ENCODE peak calls at places on chromosomes 16 and 17, in nine cellular contexts. A is small intestine, F is psoas muscle, P is pancreas, L is Karpas-422, R is breast epithelium, I is GM23248, H is MM.1S, W is suprapubic skin. O is an unnamed sample. For H3K27me3 and H3K4me1, the result is how much of the 10 kb centered on the place peaks cover.

GRCh38 chr17:32498362-32498761 is 11.6 kb downstream of the CDK5R1 start:
- DNase-seq in A (no peak), F (no peak), P (no peak), L (no peak), R (no peak), I (no peak), H (no peak), W (no peak), O (peak)

GRCh38 chr16:15907863-15908478 is 19.6 kb upstream of the CEP20 start:
- DNase-seq in A (peak), F (no peak), P (no peak), L (peak), R (no peak), I (peak), H (peak), W (no peak), O (no peak)

GRCh38 chr16:47667956-47668355 is 206.8 kb downstream of the PHKB start:
- DNase-seq in A (no peak), F (no peak), P (no peak), L (no peak), R (no peak), I (no peak), H (no peak), W (no peak), O (no peak)

GRCh38 chr16:67884-68789 is 4.3 kb downstream of the RHBDF1 start:
- DNase-seq in A (no peak), F (peak), P (no peak), L (no peak), R (no peak), I (peak), H (no peak), W (no peak), O (no peak)

GRCh38 chr17:70074991-70075390 is at the start of gene KCNJ16:
- DNase-seq in A (peak), F (no peak), P (peak), L (no peak), R (no peak), I (no peak), H (no peak), W (no peak), O (no peak)

GRCh38 chr17:4950075-4950756 is 703 bp upstream of the ENO3 start:
- DNase-seq in A (peak), F (peak), P (peak), L (peak), R (no peak), I (peak), H (peak), W (peak), O (peak)

GRCh38 chr17:19760781-19761180 is 12.7 kb upstream of the ALDH3A1 start:
- DNase-seq in A (no peak), F (no peak), P (no peak), L (no peak), R (no peak), I (no peak), H (no peak), W (peak), O (no peak)

GRCh38 chr17:9138161-9138717 is 116.9 kb downstream of the NTN1 start:
- DNase-seq in A (no peak), F (no peak), P (no peak), L (no peak), R (no peak), I (no peak), H (no peak), W (no peak), O (no peak)

GRCh38 chr16:4691666-4692412 is 1.5 kb upstream of the NUDT16L1 start:
- DNase-seq in A (no peak), F (no peak), P (no peak), L (no peak), R (no peak), I (no peak), H (no peak), W (peak), O (peak)

GRCh38 chr17:72176902-72177660 is 56.3 kb downstream of the SOX9 start:
- DNase-seq in A (peak), F (no peak), P (no peak), L (no peak), R (no peak), I (peak), H (no peak), W (no peak), O (no peak)

GRCh38 chr17:7043544-7044268 is at the start of gene SLC16A11:
- DNase-seq in A (no peak), F (peak), P (no peak), L (no peak), R (no peak), I (peak), H (peak), W (no peak), O (peak)

GRCh38 chr17:17710728-17711541 is 29.7 kb downstream of the RAI1 start:
- DNase-seq in A (peak), F (no peak), P (peak), L (no peak), R (peak), I (peak), H (no peak), W (no peak), O (peak)

GRCh38 chr17:28416703-28417311 is 10.8 kb upstream of the SLC46A1 start:
- DNase-seq in A (peak), F (no peak), P (peak), L (peak), R (no peak), I (peak), H (peak), W (no peak), O (no peak)

GRCh38 chr16:87469186-87469585 is 23.6 kb downstream of the ZCCHC14 start:
- DNase-seq in A (no peak), F (no peak), P (no peak), L (no peak), R (no peak), I (no peak), H (no peak), W (no peak), O (no peak)

GRCh38 chr16:86854058-86854621 is 275.8 kb downstream of the FOXL1 start:
- DNase-seq in A (no peak), F (no peak), P (no peak), L (no peak), R (no peak), I (peak), H (no peak), W (no peak), O (no peak)

GRCh38 chr17:4074831-4075495 is 67.9 kb downstream of the ZZEF1 start:
- DNase-seq in A (peak), F (no peak), P (peak), L (peak), R (no peak), I (peak), H (peak), W (no peak), O (no peak)

GRCh38 chr16:1788708-1789100 is 4.8 kb downstream of the IGFALS start:
- DNase-seq in A (no peak), F (peak), P (no peak), L (no peak), R (no peak), I (no peak), H (no peak), W (peak), O (peak)

GRCh38 chr16:27446721-27447120 is 44.7 kb downstream of the IL21R start:
- DNase-seq in A (peak), F (no peak), P (no peak), L (no peak), R (no peak), I (no peak), H (no peak), W (no peak), O (no peak)

GRCh38 chr16:55955439-55955838 is 80.3 kb upstream of the CES5A start:
- DNase-seq in A (no peak), F (no peak), P (no peak), L (no peak), R (no peak), I (no peak), H (no peak), W (no peak), O (no peak)

GRCh38 chr17:7223375-7223774 is 3.6 kb downstream of the ACADVL start:
- DNase-seq in A (no peak), F (no peak), P (peak), L (no peak), R (no peak), I (no peak), H (no peak), W (no peak), O (no peak)

GRCh38 chr16:2967721-2968161 is 1.4 kb upstream of the PAQR4 start:
- DNase-seq in A (no peak), F (no peak), P (peak), L (no peak), R (no peak), I (no peak), H (no peak), W (no peak), O (no peak)

GRCh38 chr16:13994239-13995106 is 74.5 kb downstream of the ERCC4 start:
- DNase-seq in A (no peak), F (no peak), P (no peak), L (no peak), R (no peak), I (no peak), H (no peak), W (no peak), O (no peak)

GRCh38 chr16:84362410-84362809 is 5.9 kb upstream of the ATP2C2 start:
- DNase-seq in A (peak), F (no peak), P (no peak), L (no peak), R (no peak), I (no peak), H (no peak), W (no peak), O (no peak)

GRCh38 chr16:1019234-1019933 is 37.8 kb downstream of the SOX8 start:
- DNase-seq in A (no peak), F (peak), P (peak), L (no peak), R (no peak), I (peak), H (no peak), W (no peak), O (no peak)

GRCh38 chr16:4944333-4945281 is 7.7 kb upstream of the PPL start:
- DNase-seq in A (peak), F (peak), P (peak), L (no peak), R (peak), I (peak), H (no peak), W (peak), O (peak)

GRCh38 chr17:17420035-17420434 is 56.8 kb upstream of the MED9 start:
- DNase-seq in A (no peak), F (peak), P (no peak), L (no peak), R (no peak), I (no peak), H (no peak), W (peak), O (peak)

GRCh38 chr17:27345141-27345904 is 51.4 kb downstream of the WSB1 start:
- DNase-seq in A (no peak), F (no peak), P (peak), L (no peak), R (no peak), I (no peak), H (no peak), W (no peak), O (no peak)

GRCh38 chr16:19520861-19521331 is 1.0 kb downstream of the GDE1 start:
- DNase-seq in A (peak), F (no peak), P (no peak), L (peak), R (no peak), I (peak), H (peak), W (no peak), O (no peak)

GRCh38 chr17:57442914-57443571 is 186.7 kb downstream of the MSI2 start:
- DNase-seq in A (no peak), F (peak), P (no peak), L (peak), R (no peak), I (peak), H (no peak), W (no peak), O (no peak)

DNA sequence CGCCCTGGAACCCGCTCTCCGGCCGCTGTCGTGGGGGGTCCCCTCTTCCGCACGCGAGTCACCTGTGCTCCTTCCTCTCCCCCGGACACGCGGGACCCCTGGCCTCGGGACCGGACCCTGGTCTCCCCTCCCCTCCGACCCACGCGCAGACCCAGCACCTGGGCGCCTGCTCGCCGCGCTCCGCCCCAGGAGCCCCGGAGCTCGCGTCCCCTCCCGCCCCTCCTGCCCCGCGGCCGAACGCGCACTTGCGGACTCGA is 762 bp downstream of the RAB40B start:
- DNase-seq in A (no peak), F (no peak), P (no peak), L (no peak), R (no peak), I (no peak), H (no peak), W (peak), O (no peak)
- H3K27me3 ChIP-seq in A (under half), F (under half), P (under half), L (under half), R (under half), I (under half), H (under half), W (under half), O (under half)

DNA sequence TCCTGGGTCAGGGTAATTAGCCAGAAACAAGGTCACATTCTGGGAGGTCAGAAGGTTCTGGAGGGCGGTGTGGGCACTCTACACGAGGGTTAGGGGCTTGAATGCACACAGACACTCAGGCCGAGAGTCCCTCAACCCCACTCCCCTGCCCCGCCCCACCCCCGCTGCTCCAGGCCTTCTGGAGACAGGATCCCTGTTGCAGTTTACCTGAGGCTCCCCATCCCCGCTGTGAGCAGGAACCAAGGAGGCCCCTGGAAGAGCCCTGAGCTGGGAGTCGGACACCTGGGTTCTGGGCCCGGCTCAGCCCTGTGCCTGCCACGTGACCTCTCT is 4.4 kb upstream of the ACTG1 start:
- DNase-seq in A (no peak), F (peak), P (no peak), L (no peak), R (no peak), I (no peak), H (no peak), W (peak), O (no peak)
- H3K4me3 ChIP-seq in A (no peak), F (peak), P (peak), L (peak), R (peak), I (peak), H (no peak), W (no peak), O (no peak)

DNA sequence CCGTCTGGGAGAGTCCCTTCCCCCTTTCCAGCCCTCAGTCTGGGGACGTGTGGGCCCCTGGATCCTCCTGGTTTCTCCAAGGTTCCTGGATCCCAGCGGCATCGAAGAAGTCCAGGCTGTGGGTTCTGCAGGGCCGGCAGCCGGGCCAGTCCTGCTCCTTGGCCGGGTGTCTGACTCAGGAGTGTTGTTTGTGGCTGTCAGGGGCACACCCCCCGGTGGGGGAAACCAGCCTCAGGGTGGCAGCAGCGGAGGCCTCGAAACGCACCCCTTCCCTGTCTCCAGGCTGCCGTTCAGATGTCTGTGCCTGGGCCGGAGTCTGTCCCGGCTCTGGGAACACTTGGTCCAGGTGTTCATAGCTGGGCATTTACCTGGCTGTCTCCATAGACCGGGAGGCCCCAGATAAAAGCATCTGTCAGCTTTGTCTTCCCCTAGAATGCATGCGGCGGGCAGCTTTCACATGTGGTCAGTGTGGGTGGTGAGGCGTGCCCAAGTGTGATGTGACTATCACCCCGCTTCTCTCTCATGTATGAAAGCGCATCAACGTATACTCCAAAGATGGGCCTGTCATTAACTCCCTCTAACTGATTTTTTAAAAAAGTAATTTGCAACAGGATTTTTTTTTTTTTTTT is 3.6 kb upstream of the RAP1GAP2 start:
- DNase-seq in A (no peak), F (no peak), P (no peak), L (no peak), R (no peak), I (no peak), H (no peak), W (no peak), O (no peak)
- H3K4me1 ChIP-seq in A (under half), F (under half), P (under half), L (under half), R (under half), I (under half), H (under half), W (under half), O (under half)

GRCh38 chr17:34820922-34821321 is 140.3 kb downstream of the CCT6B start:
- DNase-seq in A (no peak), F (no peak), P (no peak), L (no peak), R (no peak), I (no peak), H (no peak), W (no peak), O (no peak)
- H3K27me3 ChIP-seq in A (under half), F (under half), P (under half), L (under half), R (under half), I (under half), H (under half), W (under half), O (under half)

O was measured in upper lobe of right lung.